ENCODE peak calls at places on chromosomes 4 and X, in seven cellular contexts. H is B cell, A is heart left ventricle, S is epithelial cell of esophagus, W is endothelial cell, P is neural crest cell, M is activated B cell treated with CpG ODN at 0.5 μM for 24 hours. Y is an unnamed sample.

GRCh38 chr4:164815711-164816110 is 61.3 kb upstream of the APELA start:
- DNase-seq in S (no peak), A (no peak), M (no peak), W (no peak), H (no peak), P (no peak), Y (no peak)

GRCh38 chr4:184100297-184100885 is 117.3 kb downstream of the ENPP6 start:
- DNase-seq in M (no peak), H (no peak), W (peak), P (peak), A (peak), S (peak), Y (no peak)

GRCh38 chr4:85790582-85790981 is 315.6 kb downstream of the ARHGAP24 start:
- DNase-seq in M (no peak), P (no peak), A (no peak), W (no peak), H (no peak), S (no peak), Y (no peak)

GRCh38 chr4:74623041-74623440 is 171.3 kb downstream of the BTC start:
- DNase-seq in M (no peak), P (no peak), W (peak), H (no peak), A (no peak), S (peak), Y (no peak)

GRCh38 chrX:133151320-133151719 is 54.4 kb upstream of the USP26 start:
- DNase-seq in P (no peak), M (no peak), H (no peak), S (peak), A (no peak), W (no peak), Y (no peak)

GRCh38 chr4:2948895-2949781 is 14.1 kb downstream of the NOP14 start:
- DNase-seq in W (peak), H (no peak), S (peak), P (no peak), A (no peak), M (no peak), Y (no peak)

GRCh38 chr4:150126201-150126879 is 48.1 kb downstream of the DCLK2 start:
- DNase-seq in W (no peak), H (peak), A (peak), S (no peak), P (no peak), M (no peak), Y (no peak)

GRCh38 chr4:108628411-108628810 is 8.0 kb downstream of the RPL34 start:
- DNase-seq in A (no peak), S (no peak), W (no peak), M (no peak), H (no peak), P (no peak), Y (no peak)

GRCh38 chrX:119155416-119156035 is 27.9 kb upstream of the KIAA1210 start:
- DNase-seq in W (no peak), M (no peak), S (peak), H (no peak), P (no peak), A (no peak), Y (no peak)

GRCh38 chrX:48538641-48539344 is 721 bp upstream of the TBC1D25 start:
- DNase-seq in A (no peak), M (no peak), H (no peak), W (no peak), S (no peak), P (no peak), Y (no peak)

GRCh38 chr4:186192068-186192751 is 843 bp downstream of the CYP4V2 start:
- DNase-seq in S (peak), A (peak), W (peak), H (no peak), P (no peak), M (no peak), Y (no peak)

GRCh38 chr4:41795796-41796195 is 47.3 kb upstream of the PHOX2B start:
- DNase-seq in W (no peak), A (no peak), H (no peak), S (no peak), P (no peak), M (no peak), Y (no peak)

GRCh38 chrX:40663078-40663740 is 15.8 kb upstream of the CXorf38 start:
- DNase-seq in S (no peak), M (no peak), W (no peak), A (no peak), H (no peak), P (no peak), Y (peak)

GRCh38 chr4:24914460-24914859 is 1.6 kb upstream of the CCDC149 start:
- DNase-seq in H (no peak), P (no peak), A (no peak), M (no peak), S (peak), W (no peak), Y (no peak)

GRCh38 chr4:120897981-120898719 is 24.4 kb downstream of the PRDM5 start:
- DNase-seq in A (no peak), S (no peak), H (no peak), M (no peak), W (no peak), P (no peak), Y (no peak)

GRCh38 chr4:116400480-116400879 is 684.9 kb downstream of the TRAM1L1 start:
- DNase-seq in S (peak), H (no peak), A (no peak), M (no peak), P (no peak), W (no peak), Y (no peak)

GRCh38 chr4:32136081-32136787 is 1416.1 kb downstream of the PCDH7 start:
- DNase-seq in S (peak), W (no peak), M (no peak), P (no peak), A (no peak), H (no peak), Y (no peak)

GRCh38 chr4:125432078-125432477 is 117.3 kb downstream of the FAT4 start:
- DNase-seq in M (no peak), S (peak), H (no peak), W (peak), P (no peak), A (no peak), Y (no peak)

GRCh38 chr4:118981839-118982381 is 93.3 kb downstream of the SYNPO2 start:
- DNase-seq in H (peak), W (peak), M (no peak), S (peak), A (peak), P (peak), Y (no peak)

GRCh38 chr4:149754526-149754925 is 61.1 kb downstream of the IQCM start:
- DNase-seq in W (no peak), H (no peak), M (no peak), P (no peak), A (no peak), S (peak), Y (no peak)

GRCh38 chr4:151687021-151687640 is 73.7 kb downstream of the GATB start:
- DNase-seq in M (no peak), H (no peak), A (no peak), S (no peak), P (no peak), W (no peak), Y (no peak)

GRCh38 chrX:79366556-79366887 is 612 bp downstream of the ITM2A start:
- DNase-seq in M (no peak), H (no peak), W (no peak), A (no peak), P (no peak), S (no peak), Y (no peak)

GRCh38 chr4:130563185-130563890 is 1467.4 kb downstream of the C4orf33 start:
- DNase-seq in S (peak), P (peak), A (peak), W (peak), M (no peak), H (no peak), Y (no peak)

GRCh38 chr4:2281575-2282343 is 19.9 kb upstream of the MXD4 start:
- DNase-seq in A (no peak), M (peak), P (no peak), H (peak), S (no peak), W (no peak), Y (peak)

GRCh38 chr4:113468165-113469022 is 293.1 kb downstream of the CAMK2D start:
- DNase-seq in H (no peak), W (no peak), P (no peak), M (no peak), A (peak), S (peak), Y (no peak)

GRCh38 chrX:68018248-68019203 is 414.8 kb downstream of the OPHN1 start:
- DNase-seq in M (no peak), W (peak), H (no peak), S (peak), P (peak), A (peak), Y (no peak)

GRCh38 chr4:105059337-105059736 is 87.3 kb upstream of the TET2 start:
- DNase-seq in H (no peak), M (no peak), S (peak), W (no peak), A (no peak), P (no peak), Y (no peak)

GRCh38 chrX:43682726-43683125 is 26.6 kb downstream of the MAOA start:
- DNase-seq in W (no peak), S (peak), P (no peak), H (no peak), A (no peak), M (no peak), Y (no peak)

GRCh38 chr4:10584042-10584441 is 100.5 kb downstream of the CLNK start:
- DNase-seq in S (peak), P (no peak), A (peak), M (no peak), W (no peak), H (no peak), Y (no peak)

GRCh38 chr4:77636902-77637301 is 31.3 kb downstream of the CXCL13 start:
- DNase-seq in S (peak), M (no peak), W (no peak), H (no peak), P (no peak), A (no peak), Y (no peak)

GRCh38 chrX:97847885-97848679 is 964.4 kb downstream of the RPA4 start:
- DNase-seq in A (no peak), P (no peak), H (no peak), S (no peak), M (no peak), W (no peak), Y (no peak)

GRCh38 chrX:1281511-1281910 is 12.9 kb downstream of the CSF2RA start:
- DNase-seq in P (no peak), S (no peak), W (no peak), M (no peak), H (no peak), A (no peak), Y (no peak)

GRCh38 chrX:137565921-137566745 is at the start of gene ZIC3:
- DNase-seq in S (peak), P (peak), H (no peak), A (peak), M (no peak), W (peak), Y (no peak)

GRCh38 chr4:68576272-68577100 is at the start of gene UGT2B17:
- DNase-seq in W (no peak), M (no peak), A (no peak), H (no peak), S (peak), P (no peak), Y (no peak)

GRCh38 chr4:68575081-68575480 is 1.0 kb downstream of the UGT2B17 start:
- DNase-seq in H (no peak), M (no peak), A (no peak), P (no peak), S (no peak), W (no peak), Y (no peak)

GRCh38 chr4:68582339-68582717 is 6.2 kb upstream of the UGT2B17 start:
- DNase-seq in S (peak), P (no peak), M (no peak), A (no peak), H (no peak), W (no peak), Y (no peak)

GRCh38 chr4:68581382-68582338 is 5.5 kb upstream of the UGT2B17 start:
- DNase-seq in P (no peak), W (no peak), A (no peak), M (no peak), H (no peak), S (peak), Y (no peak)

GRCh38 chr4:68577590-68577989 is 1.5 kb upstream of the UGT2B17 start:
- DNase-seq in S (no peak), M (no peak), W (no peak), A (no peak), P (no peak), H (no peak), Y (no peak)
- TF ChIP-seq CTCF in S (no peak), M (no peak), W (no peak), A (no peak), P (no peak), H (no peak), Y (no peak)

GRCh38 chr4:140229881-140230280 is 75.9 kb upstream of the MAML3 start:
- DNase-seq in A (no peak), W (no peak), H (no peak), P (no peak), S (no peak), M (no peak), Y (no peak)

GRCh38 chr4:140236649-140237160 is 82.7 kb upstream of the MAML3 start:
- DNase-seq in P (no peak), W (no peak), S (no peak), A (no peak), M (no peak), H (no peak), Y (no peak)

GRCh38 chr4:140234697-140235060 is 80.7 kb upstream of the MAML3 start:
- DNase-seq in H (no peak), W (no peak), A (no peak), M (no peak), S (no peak), P (no peak), Y (no peak)

GRCh38 chr4:140237616-140238352 is 83.8 kb upstream of the MAML3 start:
- DNase-seq in H (no peak), M (no peak), S (peak), W (peak), P (peak), A (peak), Y (no peak)

DNA sequence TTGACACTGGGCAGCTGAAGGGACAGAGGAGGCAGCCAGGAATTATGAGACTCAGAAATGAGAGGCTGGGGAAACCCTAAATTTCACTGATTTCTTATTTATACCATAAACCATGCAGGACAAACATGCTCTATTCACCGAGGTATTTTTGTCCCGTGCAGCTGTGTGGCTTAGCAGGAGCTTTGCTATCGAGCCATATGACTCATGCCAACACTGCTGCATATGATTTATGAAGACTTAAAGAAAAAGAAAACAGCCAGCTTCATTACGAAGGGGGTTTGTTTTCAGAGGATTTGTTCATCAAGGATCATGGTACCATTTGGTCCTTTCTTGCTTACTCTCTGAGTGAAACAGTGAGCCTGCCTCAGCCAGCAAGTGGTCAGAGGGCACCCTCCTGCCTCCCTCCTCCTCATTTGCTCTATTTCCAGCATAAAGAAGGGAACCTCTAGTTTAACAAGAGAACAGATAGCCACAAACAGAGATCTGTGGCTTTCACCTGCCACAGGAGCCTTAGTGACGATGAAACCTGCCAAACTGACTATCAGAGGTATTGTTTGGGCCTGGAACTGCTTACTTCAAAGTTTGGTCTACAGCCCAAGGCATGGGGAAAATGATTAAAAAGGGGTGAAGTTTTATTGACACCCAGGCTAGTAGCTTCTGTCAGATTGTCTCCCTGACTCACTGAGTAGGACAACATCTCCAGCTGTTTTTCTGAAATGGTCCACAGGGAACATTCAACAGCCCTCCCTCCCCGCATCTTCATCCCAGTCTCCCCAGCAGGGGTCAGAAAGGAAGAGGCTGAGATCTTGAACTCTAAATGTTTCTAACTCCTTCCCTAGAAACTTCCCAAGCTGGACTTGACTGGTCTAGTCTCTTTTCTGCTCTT is 80.1 kb upstream of the MAML3 start:
- DNase-seq in P (no peak), A (no peak), S (peak), M (no peak), W (no peak), H (no peak), Y (no peak)
- TF ChIP-seq CTCF in P (no peak), A (no peak), S (no peak), M (no peak), W (no peak), H (no peak), Y (no peak)

GRCh38 chr4:22986881-22987280 is 294.1 kb downstream of the GBA3 start:
- DNase-seq in S (no peak), M (no peak), W (no peak), P (no peak), H (no peak), A (no peak), Y (no peak)
- TF ChIP-seq CTCF in S (no peak), M (no peak), W (no peak), P (no peak), H (no peak), A (no peak), Y (no peak)

GRCh38 chrX:21845096-21845495 is 5.7 kb downstream of the MBTPS2 start:
- DNase-seq in P (no peak), H (no peak), W (no peak), A (no peak), S (no peak), M (no peak), Y (no peak)
- TF ChIP-seq CTCF in P (no peak), H (no peak), W (no peak), A (no peak), S (no peak), M (no peak), Y (no peak)

GRCh38 chrX:24079405-24079804 is 24.6 kb downstream of the EIF2S3 start:
- DNase-seq in H (no peak), S (no peak), P (no peak), M (no peak), A (no peak), W (no peak), Y (no peak)

GRCh38 chrX:24080670-24081069 is 25.9 kb downstream of the EIF2S3 start:
- DNase-seq in H (no peak), W (no peak), M (no peak), S (no peak), P (no peak), A (no peak), Y (no peak)

GRCh38 chrX:24085133-24085532 is 30.4 kb downstream of the EIF2S3 start:
- DNase-seq in W (no peak), H (no peak), A (no peak), M (no peak), S (no peak), P (no peak), Y (no peak)

GRCh38 chrX:24082446-24082845 is 27.7 kb downstream of the EIF2S3 start:
- DNase-seq in M (no peak), H (no peak), S (no peak), W (no peak), A (no peak), P (no peak), Y (no peak)

DNA sequence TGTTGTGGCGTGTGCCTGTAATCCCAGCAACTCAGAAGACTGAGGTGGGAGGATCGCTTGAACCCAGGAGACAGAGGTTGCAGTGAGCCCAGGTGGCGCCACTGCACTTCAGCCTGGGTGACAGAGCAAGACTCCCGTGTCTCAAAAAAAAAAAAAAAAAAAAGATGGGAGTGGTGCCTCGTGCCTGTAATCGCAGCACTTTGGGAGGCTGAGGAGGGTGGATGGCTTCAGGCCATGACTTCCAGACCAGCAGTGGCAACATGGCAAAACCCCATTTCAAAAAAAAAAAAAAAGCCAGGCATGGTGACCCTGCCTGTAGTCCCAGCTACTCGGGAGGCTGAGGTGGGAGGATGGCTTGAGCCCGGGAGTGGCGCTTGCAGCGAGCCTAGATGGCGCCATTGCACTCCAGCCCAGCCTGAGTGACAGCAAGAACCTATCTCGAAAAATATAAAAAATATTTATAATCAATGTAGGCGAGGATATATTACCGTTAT is 27.0 kb downstream of the EIF2S3 start:
- DNase-seq in S (peak), H (no peak), W (peak), A (peak), M (peak), P (peak), Y (peak)
- TF ChIP-seq CTCF in S (peak), H (peak), W (no peak), A (peak), M (no peak), P (peak), Y (peak)

DNA sequence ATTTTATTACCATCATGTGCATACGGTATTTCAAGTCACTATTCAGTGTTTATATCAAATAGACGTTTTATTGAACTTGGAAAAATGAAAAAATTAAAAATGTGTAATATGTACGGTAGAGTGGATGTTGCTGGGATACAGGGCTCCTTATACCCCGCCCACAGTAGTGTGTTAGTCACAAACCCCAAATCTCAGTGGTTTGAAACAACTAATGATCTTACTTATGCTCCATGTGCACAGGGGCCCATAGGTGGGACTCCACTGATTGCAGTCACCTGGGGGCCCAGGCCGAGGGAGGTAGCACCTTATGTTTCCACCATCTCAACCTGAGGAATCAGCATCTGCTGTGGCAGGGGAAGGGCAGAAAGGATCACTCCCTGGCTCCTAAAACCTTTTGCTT is 18.1 kb downstream of the LSM6 start:
- DNase-seq in P (no peak), A (no peak), W (no peak), M (no peak), S (no peak), H (no peak), Y (no peak)
- TF ChIP-seq CTCF in P (no peak), A (no peak), W (no peak), M (no peak), S (no peak), H (no peak), Y (no peak)

GRCh38 chrX:78092296-78092695 is 11.8 kb upstream of the PGK1 start:
- DNase-seq in M (no peak), A (no peak), S (peak), W (peak), P (no peak), H (no peak), Y (no peak)
- TF ChIP-seq CTCF in M (no peak), A (peak), S (peak), W (no peak), P (peak), H (no peak), Y (peak)

GRCh38 chrX:9153299-9153698 is 119.4 kb upstream of the FAM9B start:
- DNase-seq in P (no peak), S (peak), A (no peak), W (no peak), M (no peak), H (no peak), Y (no peak)
- TF ChIP-seq CTCF in P (no peak), S (no peak), A (no peak), W (no peak), M (no peak), H (no peak), Y (no peak)

Y was measured in natural killer cell.